ENCODE peak calls at places on chromosome 20, in six cellular contexts. C is uterus, J is left ventricle myocardium inferior, U is OCI-LY7, Y is sigmoid colon, M is Peyer's patch. N is an unnamed sample.
A peak's percentile ranks its signal among the peaks of the same experiment; 100 is the strongest.

GRCh38 chr20:21028921-21029320 is 77.2 kb downstream of the LINC00237 start:
- DNase-seq in C (no peak), J (no peak), U (no peak), Y (no peak), M (no peak), N (no peak)

GRCh38 chr20:14264869-14265268 is 72.5 kb downstream of the FLRT3 start:
- DNase-seq in C (no peak), J (no peak), U (no peak), Y (no peak), M (no peak), N (no peak)

GRCh38 chr20:19915111-19915798 is 101.9 kb upstream of the NAA20 start:
- DNase-seq in C (peak; percentile 40), J (no peak), U (no peak), Y (no peak), M (no peak), N (no peak)

GRCh38 chr20:12083269-12083668 is 165.6 kb downstream of the BTBD3 start:
- DNase-seq in C (no peak), J (no peak), U (no peak), Y (no peak), M (no peak), N (no peak)

GRCh38 chr20:4064118-4064962 is 49.0 kb upstream of the RNF24 start:
- DNase-seq in C (peak; percentile 97), J (peak; percentile 94), U (no peak), Y (peak; percentile 96), M (peak; percentile 85), N (peak; percentile 88)

GRCh38 chr20:34111057-34111711 is 859 bp downstream of the EIF2S2 start:
- DNase-seq in C (no peak), J (no peak), U (peak; percentile 38), Y (peak; percentile 66), M (no peak), N (no peak)

GRCh38 chr20:57211949-57212889 is 54.2 kb downstream of the BMP7 start:
- DNase-seq in C (peak; percentile 68), J (peak; percentile 41), U (no peak), Y (peak; percentile 91), M (peak; percentile 66), N (no peak)

GRCh38 chr20:33203444-33203843 is 13.7 kb upstream of the BPIFA3 start:
- DNase-seq in C (no peak), J (no peak), U (no peak), Y (no peak), M (no peak), N (no peak)

GRCh38 chr20:35277127-35277526 is 795 bp downstream of the MMP24OS start:
- DNase-seq in C (no peak), J (no peak), U (no peak), Y (no peak), M (no peak), N (no peak)

GRCh38 chr20:18103497-18103896 is 34.2 kb upstream of the KAT14 start:
- DNase-seq in C (no peak), J (no peak), U (no peak), Y (no peak), M (no peak), N (no peak)

GRCh38 chr20:10375191-10375590 is 58.8 kb downstream of the MKKS start:
- DNase-seq in C (no peak), J (no peak), U (no peak), Y (no peak), M (no peak), N (no peak)

GRCh38 chr20:38779247-38780097 is 26.0 kb upstream of the PPP1R16B start:
- DNase-seq in C (no peak), J (no peak), U (no peak), Y (no peak), M (no peak), N (no peak)

GRCh38 chr20:53980101-53980500 is 90.3 kb downstream of the BCAS1 start:
- DNase-seq in C (no peak), J (no peak), U (no peak), Y (no peak), M (no peak), N (no peak)

GRCh38 chr20:63643499-63643898 is 9.7 kb downstream of the STMN3 start:
- DNase-seq in C (no peak), J (no peak), U (no peak), Y (no peak), M (no peak), N (no peak)
- H3K36me3 ChIP-seq in C (no peaks in the 10 kb centered on the region), J (no peaks in the 10 kb centered on the region), U (no peaks in the 10 kb centered on the region), Y (no peaks in the 10 kb centered on the region), M (no peaks in the 10 kb centered on the region), N (no peaks in the 10 kb centered on the region)

DNA sequence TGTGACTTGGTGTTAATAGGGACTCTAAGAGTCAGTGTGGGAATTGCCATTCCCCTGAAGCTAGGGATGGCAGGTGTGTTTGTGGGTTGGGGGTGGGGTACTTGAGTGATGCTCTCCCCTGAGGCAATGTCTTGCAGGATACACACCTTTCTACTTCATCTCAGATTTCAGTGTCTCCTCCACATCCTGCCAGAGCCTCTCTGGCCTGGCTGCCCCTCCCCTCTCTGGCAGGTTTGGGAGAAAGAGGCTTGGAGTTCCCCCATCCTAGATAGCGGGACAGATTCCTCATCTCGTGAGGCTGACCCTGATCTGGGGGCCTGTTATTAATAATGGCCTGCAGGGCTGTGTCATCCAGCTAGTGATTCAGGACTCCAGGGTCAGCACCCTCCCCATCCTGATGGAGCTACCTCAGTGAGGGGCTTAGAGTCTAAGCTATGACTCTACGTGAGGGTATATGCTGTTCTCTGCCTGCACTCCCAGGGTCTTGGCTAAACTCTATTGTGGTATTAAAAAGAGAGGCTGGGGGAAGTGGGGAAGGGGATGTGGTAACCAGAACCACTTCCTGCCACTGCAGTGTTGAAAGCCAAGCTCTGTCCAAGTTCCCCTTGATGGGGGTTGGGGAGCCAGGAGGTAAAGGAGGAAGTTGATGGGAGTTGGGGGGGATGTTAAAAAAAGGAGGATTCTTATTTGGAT is 3.7 kb upstream of the MMP9 start:
- DNase-seq in C (no peak), J (no peak), U (peak; percentile 68), Y (peak; percentile 77), M (peak; percentile 86), N (no peak)
- H3K4me1 ChIP-seq in C (no peaks in the 10 kb centered on the region), J (peaks cover 9% of the 10 kb centered on the region), U (peaks cover 23% of the 10 kb centered on the region), Y (no peaks in the 10 kb centered on the region), M (peaks cover 15% of the 10 kb centered on the region), N (peaks cover 22% of the 10 kb centered on the region)

GRCh38 chr20:50348118-50348517 is 157.5 kb downstream of the CEBPB start:
- DNase-seq in C (no peak), J (peak; percentile 58), U (no peak), Y (peak; percentile 74), M (peak; percentile 57), N (peak; percentile 57)
- H3K27ac ChIP-seq in C (no peak overlapping the region), J (peak overlapping the region; percentile 83), U (no peak overlapping the region), Y (no peak overlapping the region), M (no peak overlapping the region), N (peak overlapping the region; percentile 78)

GRCh38 chr20:58908216-58908615 is 55.7 kb downstream of the GNAS start:
- DNase-seq in C (no peak), J (no peak), U (peak; percentile 38), Y (no peak), M (no peak), N (no peak)
- H3K36me3 ChIP-seq in C (no peaks in the 10 kb centered on the region), J (peaks cover 71% of the 10 kb centered on the region), U (peaks cover 88% of the 10 kb centered on the region), Y (peaks cover 23% of the 10 kb centered on the region), M (peaks cover 69% of the 10 kb centered on the region), N (peaks cover 82% of the 10 kb centered on the region)

GRCh38 chr20:31679357-31680285 is 41.9 kb downstream of the COX4I2 start:
- DNase-seq in C (no peak), J (no peak), U (no peak), Y (no peak), M (no peak), N (no peak)
- H3K4me1 ChIP-seq in C (no peaks in the 10 kb centered on the region), J (peaks cover 100% of the 10 kb centered on the region), U (peaks cover 88% of the 10 kb centered on the region), Y (peaks cover 17% of the 10 kb centered on the region), M (peaks cover 17% of the 10 kb centered on the region), N (peaks cover 95% of the 10 kb centered on the region)

GRCh38 chr20:49890651-49891361 is 24.5 kb downstream of the SPATA2 start:
- DNase-seq in C (no peak), J (peak; percentile 28), U (no peak), Y (peak; percentile 64), M (peak; percentile 44), N (peak; percentile 64)

GRCh38 chr20:49893242-49894072 is 21.9 kb downstream of the SPATA2 start:
- DNase-seq in C (no peak), J (no peak), U (no peak), Y (peak; percentile 60), M (no peak), N (no peak)

GRCh38 chr20:49891486-49891885 is 23.8 kb downstream of the SPATA2 start:
- DNase-seq in C (no peak), J (no peak), U (no peak), Y (peak; percentile 54), M (peak; percentile 32), N (no peak)

GRCh38 chr20:49894073-49894470 is 21.3 kb downstream of the SPATA2 start:
- DNase-seq in C (no peak), J (no peak), U (no peak), Y (peak; percentile 36), M (no peak), N (no peak)

DNA sequence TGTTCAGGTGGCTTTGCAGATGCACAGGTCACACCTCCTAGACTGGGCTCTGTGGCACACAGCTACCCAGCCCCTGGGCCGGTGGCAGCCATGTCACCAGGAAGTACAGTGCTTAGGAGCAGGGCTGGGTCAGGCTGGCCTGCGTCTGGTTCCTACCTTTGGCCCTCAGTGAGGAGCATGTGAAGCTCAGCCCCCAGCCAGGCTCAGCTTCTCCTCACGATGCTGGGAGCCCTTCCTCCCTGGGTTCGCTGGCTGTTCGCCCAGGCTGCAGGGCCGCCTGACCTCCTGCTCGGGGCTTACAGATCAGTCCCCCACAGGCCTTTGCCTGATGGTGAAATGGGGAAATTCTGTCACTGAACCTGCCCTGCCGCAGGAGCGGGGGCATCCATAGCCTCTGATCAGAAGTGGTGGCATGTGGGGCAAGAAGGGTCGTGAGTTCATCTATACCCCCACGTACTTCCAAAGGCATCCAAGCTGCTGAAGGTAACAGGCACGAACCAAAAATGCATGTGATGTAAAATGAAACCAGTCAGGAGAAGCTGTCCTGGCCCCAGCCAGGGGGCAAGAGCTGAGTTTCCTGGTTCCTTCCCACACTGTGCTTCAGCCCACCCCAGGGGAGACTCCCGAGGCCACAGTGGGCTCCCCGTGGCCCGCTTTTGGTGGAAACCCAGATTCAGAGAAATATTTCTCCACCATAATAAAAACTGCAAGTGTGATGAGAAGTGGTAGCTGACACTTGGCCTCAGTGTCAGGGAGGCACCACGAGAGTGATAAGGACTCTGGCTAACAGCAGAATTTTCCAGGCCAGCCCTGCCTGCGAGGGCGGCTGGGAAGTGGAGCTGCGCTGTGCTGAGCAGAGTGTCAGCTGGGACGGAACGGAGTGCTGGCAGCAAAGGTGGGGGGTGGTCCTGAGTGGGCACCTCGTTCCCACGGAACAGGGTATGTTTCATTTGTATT is 22.8 kb downstream of the SPATA2 start:
- DNase-seq in C (no peak), J (peak; percentile 64), U (no peak), Y (peak; percentile 61), M (no peak), N (peak; percentile 32)
- H3K27ac ChIP-seq in C (peak overlapping the region; percentile 46), J (peak overlapping the region; percentile 78), U (no peak overlapping the region), Y (no peak overlapping the region), M (no peak overlapping the region), N (no peak overlapping the region)

DNA sequence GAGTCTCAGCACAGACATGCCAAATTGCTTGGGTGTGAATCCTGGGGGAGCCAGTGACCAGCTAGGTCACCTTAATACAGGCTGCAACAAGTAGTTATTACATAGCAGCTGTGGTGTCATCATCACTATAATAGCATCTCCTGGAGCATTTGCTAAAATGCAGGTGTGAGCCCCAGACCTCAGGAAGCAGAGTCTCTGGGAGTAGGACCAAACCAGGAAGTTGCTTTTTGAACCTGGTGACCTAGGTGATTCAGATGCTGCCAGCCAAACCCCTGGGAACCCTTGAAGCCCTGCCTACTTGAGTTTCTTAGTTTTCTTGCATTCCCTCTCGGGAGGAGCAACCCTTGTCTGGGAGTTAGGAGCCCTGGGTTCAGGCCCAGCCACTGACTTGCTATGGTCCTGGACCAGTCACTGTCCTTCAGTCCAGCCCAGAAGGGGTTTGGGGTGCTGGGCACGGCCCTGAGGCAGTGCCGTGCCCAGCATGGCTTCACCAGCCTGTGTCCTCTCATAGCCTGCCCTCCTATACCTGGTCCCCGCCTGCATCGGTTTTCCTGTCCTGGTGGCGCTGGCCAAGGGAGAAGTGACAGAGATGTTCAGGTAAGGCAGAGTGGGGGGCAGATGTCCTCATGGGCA is 39.3 kb upstream of the ID1 start:
- DNase-seq in C (no peak), J (no peak), U (peak; percentile 20), Y (no peak), M (peak; percentile 70), N (no peak)
- H3K36me3 ChIP-seq in C (no peaks in the 10 kb centered on the region), J (peaks cover 59% of the 10 kb centered on the region), U (peaks cover 71% of the 10 kb centered on the region), Y (peaks cover 6% of the 10 kb centered on the region), M (peaks cover 37% of the 10 kb centered on the region), N (peaks cover 87% of the 10 kb centered on the region)

N was measured in lower lobe of right lung.